ENCODE peak calls at places on chromosomes 4 and X, in six cellular contexts. T is IMR-90, G is H1, Q is neuronal stem cell, B is mesenchymal stem cell, D is trophoblast cell. M is an unnamed sample.

GRCh38 chr4:183987529-183987946 is 82.4 kb downstream of the STOX2 start:
- DNase-seq in Q (peak), T (peak), B (peak), D (peak), G (no peak), M (peak)

GRCh38 chr4:68375667-68376559 is 26.0 kb upstream of the YTHDC1 start:
- DNase-seq in B (peak), G (no peak), Q (peak), T (peak), D (peak), M (peak)

GRCh38 chr4:134201216-134202098 is at the start of gene PABPC4L:
- DNase-seq in D (no peak), G (peak), B (peak), Q (peak), T (peak), M (peak)

GRCh38 chr4:101205878-101206277 is 141.4 kb downstream of the PPP3CA start:
- DNase-seq in G (no peak), D (peak), Q (no peak), B (peak), T (peak), M (peak)

GRCh38 chr4:107467461-107467860 is 252.6 kb downstream of the PAPSS1 start:
- DNase-seq in D (no peak), G (no peak), B (no peak), T (no peak), Q (no peak), M (no peak)

GRCh38 chrX:53882331-53882730 is 161.9 kb downstream of the PHF8 start:
- DNase-seq in G (no peak), D (peak), B (peak), Q (no peak), T (peak), M (peak)

GRCh38 chr4:2300431-2300861 is 38.5 kb upstream of the MXD4 start:
- DNase-seq in B (no peak), G (no peak), T (no peak), Q (no peak), D (no peak), M (no peak)

GRCh38 chrX:19017271-19017670 is 33.4 kb upstream of the PHKA2 start:
- DNase-seq in D (peak), G (no peak), T (peak), Q (peak), B (peak), M (peak)

GRCh38 chr4:144343143-144343755 is 202.7 kb upstream of the GYPA start:
- DNase-seq in B (no peak), D (no peak), T (no peak), Q (no peak), G (no peak), M (no peak)

GRCh38 chr4:153198739-153199138 is 5.5 kb upstream of the TRIM2 start:
- DNase-seq in B (no peak), G (no peak), Q (no peak), T (no peak), D (no peak), M (no peak)

GRCh38 chrX:24190500-24191156 is 41.1 kb downstream of the ZFX start:
- DNase-seq in T (peak), D (peak), Q (no peak), G (no peak), B (peak), M (no peak)

GRCh38 chrX:38817004-38817703 is 15.9 kb downstream of the MID1IP1 start:
- DNase-seq in G (no peak), D (no peak), B (peak), T (peak), Q (no peak), M (peak)

GRCh38 chrX:261167-261857 is 19.9 kb upstream of the PLCXD1 start:
- DNase-seq in B (peak), T (peak), D (no peak), Q (no peak), G (no peak), M (peak)

GRCh38 chrX:10922158-10922557 is 189.0 kb upstream of the HCCS start:
- DNase-seq in B (peak), D (no peak), G (no peak), T (peak), Q (no peak), M (peak)

GRCh38 chrX:9614016-9614415 is 149.2 kb downstream of the TBL1X start:
- DNase-seq in T (peak), D (no peak), G (no peak), B (peak), Q (no peak), M (no peak)

GRCh38 chr4:131302108-131302507 is 1847.0 kb upstream of the PCDH10 start:
- DNase-seq in Q (no peak), G (peak), D (no peak), T (no peak), B (no peak), M (peak)

GRCh38 chr4:151808120-151808529 is 47.3 kb upstream of the GATB start:
- DNase-seq in D (no peak), B (peak), T (peak), G (no peak), Q (no peak), M (no peak)

GRCh38 chrX:47217121-47217851 is 1.2 kb upstream of the CDK16 start:
- DNase-seq in G (no peak), Q (no peak), B (peak), T (peak), D (peak), M (peak)

GRCh38 chrX:9354918-9355317 is 109.9 kb upstream of the TBL1X start:
- DNase-seq in Q (no peak), B (no peak), G (no peak), T (no peak), D (no peak), M (no peak)

DNA sequence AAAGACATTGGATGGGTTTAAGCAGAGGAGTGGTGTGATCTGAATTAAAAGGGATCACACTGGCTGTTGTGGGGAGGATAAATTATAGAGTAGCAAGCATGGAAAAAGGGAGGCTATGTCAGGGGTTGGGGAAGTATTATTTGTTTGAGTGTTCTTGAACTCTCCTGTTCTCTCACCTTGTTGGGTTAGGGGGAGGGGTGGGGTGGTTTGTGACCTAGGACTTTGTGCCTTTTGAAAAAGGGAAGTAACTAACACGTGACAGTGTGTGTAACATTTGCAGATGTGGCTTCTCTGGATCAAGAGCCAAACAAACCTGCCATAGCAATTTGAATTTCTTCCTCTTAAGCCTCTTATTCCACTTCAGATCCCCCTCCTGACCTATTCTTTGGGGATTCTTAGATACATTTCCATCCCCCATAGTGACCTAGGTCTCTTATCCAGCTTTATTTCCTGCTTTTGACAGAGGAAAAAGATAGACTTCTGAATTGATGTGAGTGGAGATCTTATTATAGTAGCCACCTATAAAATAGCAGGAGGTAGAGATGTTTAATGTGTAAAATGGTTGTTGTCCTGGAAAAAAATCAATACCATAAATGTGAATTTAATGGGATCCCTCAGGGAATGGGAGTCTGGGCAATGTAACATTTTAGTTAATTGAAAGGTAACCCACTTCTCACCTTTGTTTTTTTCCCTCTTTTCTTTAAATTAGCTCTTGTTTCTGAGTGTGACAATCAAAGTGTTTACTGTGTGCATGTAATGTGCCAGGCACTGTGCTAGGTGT is 120.4 kb downstream of the CT47B1 start:
- DNase-seq in G (no peak), D (no peak), T (no peak), B (no peak), Q (no peak), M (no peak)
- H3K4me3 ChIP-seq in G (no peak), D (no peak), T (no peak), B (no peak), Q (no peak), M (no peak)

GRCh38 chr4:83114576-83114975 is at the start of gene PLAC8:
- DNase-seq in D (peak), Q (no peak), T (no peak), G (no peak), B (peak), M (peak)
- H2BK120ac ChIP-seq in D (peak), Q (no peak), T (peak), G (no peak), B (no peak), M (no peak)

GRCh38 chr4:182143086-182143821 is 99.9 kb upstream of the TENM3 start:
- DNase-seq in G (no peak), D (peak), T (peak), B (no peak), Q (peak), M (peak)

GRCh38 chr4:182142146-182143085 is 100.8 kb upstream of the TENM3 start:
- DNase-seq in T (peak), Q (peak), D (peak), G (no peak), B (peak), M (peak)

GRCh38 chr4:182140547-182140946 is 102.7 kb upstream of the TENM3 start:
- DNase-seq in Q (no peak), B (no peak), T (no peak), D (no peak), G (no peak), M (no peak)

GRCh38 chr4:182141046-182141445 is 102.2 kb upstream of the TENM3 start:
- DNase-seq in T (no peak), D (peak), B (no peak), G (no peak), Q (peak), M (peak)

GRCh38 chr4:182141623-182142022 is 101.6 kb upstream of the TENM3 start:
- DNase-seq in B (no peak), Q (no peak), G (no peak), D (no peak), T (no peak), M (no peak)
- H3K4me3 ChIP-seq in B (no peak), Q (no peak), G (peak), D (no peak), T (no peak), M (no peak)

DNA sequence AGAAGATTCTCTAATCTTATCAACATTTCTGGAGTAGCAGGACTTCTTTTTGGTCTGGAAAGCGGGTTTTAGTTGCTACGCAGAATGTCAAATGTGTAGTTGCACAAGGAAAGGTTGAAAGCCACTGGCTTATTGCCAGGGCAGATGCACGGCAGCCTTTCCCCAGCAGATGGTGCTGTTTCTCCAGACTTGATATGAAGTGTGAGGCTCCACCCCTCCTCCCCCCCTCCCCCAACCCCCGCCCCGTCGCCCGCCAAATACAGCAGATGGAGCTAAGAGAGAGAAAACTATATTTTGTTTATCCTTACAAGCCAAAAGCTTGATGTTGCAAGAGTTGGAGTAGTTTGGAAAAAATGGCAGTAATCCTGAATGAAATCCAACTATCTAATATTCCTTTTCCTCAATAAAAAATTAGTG is 32.0 kb downstream of the ENOPH1 start:
- DNase-seq in D (peak), Q (peak), G (peak), B (peak), T (peak), M (peak)
- H2BK120ac ChIP-seq in D (no peak), Q (no peak), G (no peak), B (no peak), T (no peak), M (no peak)

GRCh38 chr4:173516621-173517612 is 13.1 kb downstream of the HAND2 start:
- DNase-seq in G (no peak), Q (no peak), B (peak), D (no peak), T (no peak), M (peak)
- H3K4me3 ChIP-seq in G (peak), Q (no peak), B (peak), D (peak), T (no peak), M (no peak)

DNA sequence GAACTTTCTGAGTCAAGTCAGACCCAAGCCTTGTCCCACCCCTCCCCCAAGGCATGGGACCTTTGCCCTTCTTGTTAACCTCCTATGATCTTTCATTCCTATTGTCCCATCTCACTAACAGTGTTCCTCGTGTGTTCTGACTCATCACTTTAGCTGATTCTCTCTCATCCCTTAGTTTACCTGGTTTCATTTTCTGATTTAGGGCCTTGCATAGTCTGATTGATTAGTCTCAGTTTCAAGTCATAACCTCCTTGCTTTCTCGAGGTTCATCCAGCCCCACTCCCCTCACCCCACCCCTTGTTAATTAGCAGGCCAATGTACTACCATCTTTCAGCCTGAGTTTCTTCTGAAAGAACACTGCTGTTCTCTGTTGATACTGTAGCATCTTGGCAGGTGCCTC is 517.4 kb downstream of the RPA4 start:
- DNase-seq in G (no peak), Q (no peak), D (no peak), T (no peak), B (no peak), M (no peak)
- H2BK120ac ChIP-seq in G (no peak), Q (no peak), D (no peak), T (peak), B (peak), M (no peak)

DNA sequence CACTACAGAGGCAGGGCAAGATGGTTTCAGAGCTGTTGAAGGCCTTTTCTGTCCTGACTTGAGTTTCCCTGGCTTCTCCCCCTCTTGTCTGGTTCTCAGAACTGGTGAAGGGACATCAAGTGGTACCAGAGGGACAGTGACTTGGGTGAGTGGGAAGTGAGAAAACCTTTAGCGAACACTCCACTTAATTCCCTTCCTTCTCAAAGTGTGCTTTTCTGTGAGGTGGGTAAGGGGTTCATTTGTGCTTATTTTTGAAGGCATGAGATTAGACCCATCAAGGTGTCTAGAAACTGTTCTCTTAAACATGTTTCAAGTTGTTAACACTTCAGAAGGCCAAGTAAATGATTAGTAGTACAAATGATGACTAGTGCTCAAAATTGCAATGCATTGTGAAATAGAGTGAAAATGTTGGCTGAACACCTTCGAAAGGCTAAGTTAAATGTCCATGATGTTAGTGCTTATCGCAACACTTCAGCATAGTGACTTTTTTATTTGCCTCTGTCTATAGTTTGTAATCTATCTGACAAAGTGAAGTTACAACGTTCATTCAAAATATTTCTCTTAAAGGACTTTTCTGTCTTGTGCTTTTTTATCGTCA is 2.8 kb downstream of the AREG start:
- DNase-seq in B (no peak), Q (no peak), D (no peak), T (no peak), G (no peak), M (no peak)
- H3K4me3 ChIP-seq in B (no peak), Q (no peak), D (no peak), T (no peak), G (no peak), M (no peak)

DNA sequence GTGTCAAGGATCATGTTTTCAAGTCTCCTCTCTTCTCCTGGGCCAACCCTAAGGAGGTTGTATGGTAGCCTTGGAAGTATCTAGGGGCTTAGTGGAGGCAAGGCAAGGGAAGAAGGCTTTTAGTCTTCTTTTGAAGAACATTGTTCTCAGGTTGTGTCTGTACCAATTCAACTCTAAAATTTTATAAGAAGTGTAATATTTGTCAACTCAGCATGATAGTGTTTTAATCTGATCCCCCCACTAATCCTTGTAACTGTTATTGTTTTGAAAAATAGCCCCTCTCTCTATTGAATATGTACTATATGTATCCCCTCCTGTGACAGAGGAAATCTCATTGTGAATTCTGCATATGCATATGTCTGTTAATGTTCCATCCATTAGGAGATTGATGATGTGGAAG is 345.4 kb downstream of the CFAP299 start:
- DNase-seq in G (no peak), B (no peak), Q (no peak), D (no peak), T (no peak), M (no peak)
- H2BK120ac ChIP-seq in G (no peak), B (no peak), Q (no peak), D (no peak), T (no peak), M (no peak)